ENCODE peak calls at places on chromosomes 5 and 9, in five cellular contexts. J, X, I, F and B are unnamed samples.
A peak's percentile ranks its signal among the peaks of the same experiment; 100 is the strongest.

GRCh38 chr5:119363936-119364335 is 8.1 kb downstream of the TNFAIP8 start:
- DNase-seq in J (no peak), X (no peak), I (no peak), F (no peak), B (no peak)

GRCh38 chr5:139470821-139471300 is at the start of gene SMIM33:
- DNase-seq in J (peak; percentile 58), X (no peak), I (no peak), F (no peak), B (no peak)

GRCh38 chr9:114811301-114811700 is 5.5 kb upstream of the TNFSF15 start:
- DNase-seq in J (no peak), X (no peak), I (no peak), F (no peak), B (no peak)

GRCh38 chr5:172276214-172276613 is 7.3 kb downstream of the UBTD2 start:
- DNase-seq in J (no peak), X (peak; percentile 78), I (no peak), F (no peak), B (peak; percentile 25)

GRCh38 chr5:10233505-10233904 is 16.2 kb downstream of the ATPSCKMT start:
- DNase-seq in J (no peak), X (peak; percentile 73), I (no peak), F (no peak), B (peak; percentile 76)

GRCh38 chr5:116652196-116652729 is 77.6 kb upstream of the SEMA6A start:
- DNase-seq in J (peak; percentile 76), X (peak; percentile 68), I (peak; percentile 62), F (no peak), B (no peak)

GRCh38 chr9:105647595-105648349 is 14.5 kb upstream of the TAL2 start:
- DNase-seq in J (no peak), X (no peak), I (no peak), F (no peak), B (no peak)

GRCh38 chr5:155046591-155046990 is 33.0 kb downstream of the KIF4B start:
- DNase-seq in J (no peak), X (no peak), I (no peak), F (no peak), B (no peak)

GRCh38 chr9:68825755-68826500 is 120.9 kb downstream of the PIP5K1B start:
- DNase-seq in J (no peak), X (no peak), I (no peak), F (no peak), B (no peak)

GRCh38 chr9:38029923-38030638 is 38.9 kb downstream of the SHB start:
- DNase-seq in J (no peak), X (no peak), I (no peak), F (no peak), B (no peak)

DNA sequence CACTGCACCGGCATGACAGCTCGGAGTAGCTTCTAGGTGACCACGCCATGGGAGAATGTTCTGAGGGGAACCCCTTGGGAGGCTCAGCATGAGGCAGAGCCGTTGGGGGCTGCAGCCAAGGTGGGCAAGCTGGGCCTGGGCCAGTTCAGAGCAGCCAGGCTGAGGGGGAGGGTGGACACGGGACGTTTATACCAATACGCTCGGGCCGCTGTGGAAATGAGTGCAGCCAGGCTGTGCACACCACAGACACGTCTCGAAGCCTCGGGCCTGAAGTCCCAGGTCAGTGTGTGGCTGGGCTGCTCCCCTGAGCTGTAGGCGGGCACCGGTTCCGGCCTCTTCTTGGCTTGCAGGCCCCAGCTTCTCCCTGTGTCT is 28.9 kb upstream of the SLC12A7 start:
- DNase-seq in J (no peak), X (no peak), I (no peak), F (no peak), B (no peak)
- H3K27ac ChIP-seq in J (no peak overlapping the region), X (no peak overlapping the region), I (no peak overlapping the region), F (no peak overlapping the region), B (no peak overlapping the region)

DNA sequence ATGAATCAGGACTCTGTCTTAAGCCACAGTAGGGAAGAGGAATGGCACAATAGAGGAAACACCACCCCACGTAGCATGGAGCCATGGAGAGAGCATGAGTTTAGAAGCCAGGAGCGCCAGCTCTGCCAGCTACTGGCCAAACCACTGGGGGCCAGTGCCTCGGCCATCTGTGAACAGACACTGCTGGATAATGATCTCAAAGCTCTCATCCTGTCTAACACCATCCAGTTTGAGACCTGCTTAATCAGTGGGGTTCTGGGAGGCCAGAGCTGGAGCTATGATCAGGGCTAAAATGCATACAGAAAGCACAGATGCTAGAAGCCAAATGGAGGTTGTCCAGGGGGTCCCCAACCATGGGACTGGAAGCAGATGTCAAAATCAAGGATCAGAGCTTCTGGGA is 92.7 kb downstream of the KCNIP1 start:
- DNase-seq in J (no peak), X (no peak), I (no peak), F (no peak), B (no peak)
- H3K27ac ChIP-seq in J (no peak overlapping the region), X (peak overlapping the region; percentile 81), I (no peak overlapping the region), F (no peak overlapping the region), B (no peak overlapping the region)

DNA sequence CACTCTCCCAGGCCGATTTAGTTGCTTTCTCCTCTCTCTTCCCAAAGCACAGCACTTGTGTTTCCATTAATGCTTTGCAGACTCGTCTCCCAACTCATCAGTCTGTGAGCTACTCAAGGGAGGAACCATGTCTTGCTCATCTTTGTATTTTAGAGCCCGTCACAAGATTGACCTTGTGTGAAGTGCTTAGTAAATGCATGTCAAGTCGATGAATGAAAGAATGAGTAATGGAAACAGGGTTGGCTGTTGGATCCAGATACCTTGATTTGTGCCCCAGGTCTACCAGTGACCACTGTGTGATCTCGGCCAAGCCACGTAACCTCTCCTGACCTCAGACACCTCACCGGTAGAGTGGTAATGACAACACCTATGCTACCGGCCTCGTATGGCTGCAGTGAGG is 99.2 kb downstream of the KLF4 start:
- DNase-seq in J (no peak), X (no peak), I (no peak), F (no peak), B (no peak)
- H3K27ac ChIP-seq in J (no peak overlapping the region), X (no peak overlapping the region), I (peak overlapping the region; percentile 76), F (no peak overlapping the region), B (no peak overlapping the region)

GRCh38 chr9:130177898-130178805 is 5.9 kb downstream of the NCS1 start:
- DNase-seq in J (peak; percentile 60), X (no peak), I (no peak), F (no peak), B (no peak)
- H3K27ac ChIP-seq in J (no peak overlapping the region), X (no peak overlapping the region), I (no peak overlapping the region), F (no peak overlapping the region), B (no peak overlapping the region)

DNA sequence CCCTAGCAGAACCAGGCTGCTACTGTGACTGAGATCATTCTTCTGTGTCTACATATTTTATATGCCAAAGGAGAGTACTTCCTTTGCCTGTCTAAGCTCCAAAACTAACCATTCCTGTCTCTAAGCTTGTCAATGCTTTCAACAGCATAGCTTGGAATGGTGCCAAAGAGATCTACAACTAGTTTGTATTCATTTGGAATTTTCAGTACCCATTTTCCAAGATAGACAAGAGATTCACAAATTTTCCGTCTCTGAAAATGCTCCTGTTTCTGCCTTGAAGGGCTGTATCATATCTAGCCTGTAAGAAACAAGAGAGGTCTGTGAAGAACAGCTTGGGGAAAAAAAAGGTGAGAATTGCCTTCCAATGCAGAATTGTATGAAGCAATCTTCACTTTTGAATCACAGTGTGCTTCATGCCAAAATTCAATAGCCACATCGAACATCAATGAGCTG is 334.4 kb upstream of the ACTBL2 start:
- DNase-seq in J (no peak), X (no peak), I (no peak), F (no peak), B (no peak)
- H3K27ac ChIP-seq in J (no peak overlapping the region), X (peak overlapping the region; percentile 21), I (no peak overlapping the region), F (no peak overlapping the region), B (peak overlapping the region; percentile 73)

DNA sequence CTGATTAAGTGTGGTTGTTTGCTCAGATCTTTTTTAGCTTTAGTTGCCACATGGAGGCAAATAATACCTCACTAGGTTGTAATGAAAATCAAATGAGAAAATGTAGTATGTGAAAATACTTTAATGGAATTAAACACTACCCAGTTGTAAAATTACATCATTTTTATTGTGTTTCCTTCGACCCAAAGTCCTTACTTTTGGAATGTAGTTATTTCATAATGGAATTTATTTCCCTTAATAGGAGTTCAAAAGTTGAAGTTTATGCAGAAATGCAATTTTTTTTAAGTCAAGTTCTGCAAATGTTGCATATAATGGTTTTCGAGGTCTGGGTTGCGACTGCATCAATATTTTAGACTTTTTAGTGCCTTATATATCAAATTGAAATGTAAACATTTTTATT is 31.0 kb downstream of the TNPO1 start:
- DNase-seq in J (no peak), X (no peak), I (no peak), F (no peak), B (no peak)
- H3K27ac ChIP-seq in J (no peak overlapping the region), X (peak overlapping the region; percentile 84), I (peak overlapping the region; percentile 98), F (peak overlapping the region; percentile 86), B (peak overlapping the region; percentile 80)